ENCODE peak calls at places on chromosomes 4 and X, in eight cellular contexts. One of them, this sample, is unnamed.

GRCh38 chr4:38765391-38765790 is 17.4 kb downstream of the TLR10 start:
- DNase-seq in fibroblast of lung: peak
- DNase-seq in cardiac fibroblast: no peak
- DNase-seq in pancreas: no peak
- DNase-seq in colonic mucosa: no peak
- DNase-seq in left ventricle myocardium inferior: no peak
- DNase-seq in astrocyte of the cerebellum: no peak
- DNase-seq in breast epithelium: no peak
- DNase-seq in this sample: peak

GRCh38 chr4:119209077-119209476 is 3.4 kb upstream of the USP53 start:
- DNase-seq in fibroblast of lung: peak
- DNase-seq in cardiac fibroblast: peak
- DNase-seq in pancreas: no peak
- DNase-seq in colonic mucosa: no peak
- DNase-seq in left ventricle myocardium inferior: no peak
- DNase-seq in astrocyte of the cerebellum: peak
- DNase-seq in breast epithelium: no peak
- DNase-seq in this sample: peak

GRCh38 chr4:153780876-153781275 is 8.0 kb downstream of the SFRP2 start:
- DNase-seq in fibroblast of lung: no peak
- DNase-seq in cardiac fibroblast: no peak
- DNase-seq in pancreas: no peak
- DNase-seq in colonic mucosa: no peak
- DNase-seq in left ventricle myocardium inferior: no peak
- DNase-seq in astrocyte of the cerebellum: no peak
- DNase-seq in breast epithelium: no peak
- DNase-seq in this sample: no peak

GRCh38 chr4:55396305-55397023 is 707 bp downstream of the TMEM165 start:
- DNase-seq in fibroblast of lung: peak
- DNase-seq in cardiac fibroblast: peak
- DNase-seq in pancreas: peak
- DNase-seq in colonic mucosa: peak
- DNase-seq in left ventricle myocardium inferior: peak
- DNase-seq in astrocyte of the cerebellum: no peak
- DNase-seq in breast epithelium: no peak
- DNase-seq in this sample: peak

GRCh38 chrX:13487731-13488505 is 81.5 kb upstream of the EGFL6 start:
- DNase-seq in fibroblast of lung: peak
- DNase-seq in cardiac fibroblast: peak
- DNase-seq in pancreas: no peak
- DNase-seq in colonic mucosa: peak
- DNase-seq in left ventricle myocardium inferior: no peak
- DNase-seq in astrocyte of the cerebellum: peak
- DNase-seq in breast epithelium: no peak
- DNase-seq in this sample: peak

GRCh38 chr4:85127653-85128052 is 161.2 kb upstream of the WDFY3 start:
- DNase-seq in fibroblast of lung: peak
- DNase-seq in cardiac fibroblast: peak
- DNase-seq in pancreas: peak
- DNase-seq in colonic mucosa: no peak
- DNase-seq in left ventricle myocardium inferior: no peak
- DNase-seq in astrocyte of the cerebellum: no peak
- DNase-seq in breast epithelium: no peak
- DNase-seq in this sample: peak

GRCh38 chrX:55201930-55202579 is 18.1 kb upstream of the PAGE5 start:
- DNase-seq in fibroblast of lung: peak
- DNase-seq in cardiac fibroblast: peak
- DNase-seq in pancreas: no peak
- DNase-seq in colonic mucosa: no peak
- DNase-seq in left ventricle myocardium inferior: no peak
- DNase-seq in astrocyte of the cerebellum: no peak
- DNase-seq in breast epithelium: no peak
- DNase-seq in this sample: peak

GRCh38 chr4:1337376-1337831 is 9.6 kb upstream of the UVSSA start:
- DNase-seq in fibroblast of lung: no peak
- DNase-seq in cardiac fibroblast: no peak
- DNase-seq in pancreas: peak
- DNase-seq in colonic mucosa: peak
- DNase-seq in left ventricle myocardium inferior: no peak
- DNase-seq in astrocyte of the cerebellum: no peak
- DNase-seq in breast epithelium: no peak
- DNase-seq in this sample: no peak

GRCh38 chrX:99717716-99718115 is 692.4 kb downstream of the PCDH19 start:
- DNase-seq in fibroblast of lung: no peak
- DNase-seq in cardiac fibroblast: no peak
- DNase-seq in pancreas: no peak
- DNase-seq in colonic mucosa: no peak
- DNase-seq in left ventricle myocardium inferior: no peak
- DNase-seq in astrocyte of the cerebellum: no peak
- DNase-seq in breast epithelium: no peak
- DNase-seq in this sample: no peak

GRCh38 chr4:12963912-12964311 is 520.2 kb downstream of the RAB28 start:
- DNase-seq in fibroblast of lung: no peak
- DNase-seq in cardiac fibroblast: no peak
- DNase-seq in pancreas: no peak
- DNase-seq in colonic mucosa: no peak
- DNase-seq in left ventricle myocardium inferior: no peak
- DNase-seq in astrocyte of the cerebellum: no peak
- DNase-seq in breast epithelium: no peak
- DNase-seq in this sample: no peak

GRCh38 chr4:122508083-122508482 is 51.6 kb upstream of the IL2 start:
- DNase-seq in fibroblast of lung: no peak
- DNase-seq in cardiac fibroblast: no peak
- DNase-seq in pancreas: no peak
- DNase-seq in colonic mucosa: no peak
- DNase-seq in left ventricle myocardium inferior: no peak
- DNase-seq in astrocyte of the cerebellum: no peak
- DNase-seq in breast epithelium: no peak
- DNase-seq in this sample: peak

GRCh38 chrX:22097295-22097694 is 65.2 kb downstream of the PHEX start:
- DNase-seq in fibroblast of lung: peak
- DNase-seq in cardiac fibroblast: peak
- DNase-seq in pancreas: no peak
- DNase-seq in colonic mucosa: no peak
- DNase-seq in left ventricle myocardium inferior: no peak
- DNase-seq in astrocyte of the cerebellum: no peak
- DNase-seq in breast epithelium: no peak
- DNase-seq in this sample: peak

GRCh38 chr4:169404959-169405358 is 134.2 kb upstream of the SH3RF1 start:
- DNase-seq in fibroblast of lung: no peak
- DNase-seq in cardiac fibroblast: peak
- DNase-seq in pancreas: no peak
- DNase-seq in colonic mucosa: no peak
- DNase-seq in left ventricle myocardium inferior: no peak
- DNase-seq in astrocyte of the cerebellum: no peak
- DNase-seq in breast epithelium: no peak
- DNase-seq in this sample: peak

GRCh38 chrX:122835886-122836285 is 348.2 kb upstream of the GRIA3 start:
- DNase-seq in fibroblast of lung: no peak
- DNase-seq in cardiac fibroblast: no peak
- DNase-seq in pancreas: no peak
- DNase-seq in colonic mucosa: no peak
- DNase-seq in left ventricle myocardium inferior: no peak
- DNase-seq in astrocyte of the cerebellum: no peak
- DNase-seq in breast epithelium: no peak
- DNase-seq in this sample: peak

GRCh38 chrX:71910526-71911022 is at the start of gene NHSL2:
- DNase-seq in fibroblast of lung: no peak
- DNase-seq in cardiac fibroblast: no peak
- DNase-seq in pancreas: no peak
- DNase-seq in colonic mucosa: no peak
- DNase-seq in left ventricle myocardium inferior: peak
- DNase-seq in astrocyte of the cerebellum: no peak
- DNase-seq in breast epithelium: no peak
- DNase-seq in this sample: no peak

GRCh38 chr4:169620846-169621228 is 459 bp downstream of the CLCN3 start:
- DNase-seq in fibroblast of lung: no peak
- DNase-seq in cardiac fibroblast: peak
- DNase-seq in pancreas: no peak
- DNase-seq in colonic mucosa: peak
- DNase-seq in left ventricle myocardium inferior: no peak
- DNase-seq in astrocyte of the cerebellum: no peak
- DNase-seq in breast epithelium: no peak
- DNase-seq in this sample: no peak

GRCh38 chr4:95428216-95429085 is 120.3 kb downstream of the UNC5C start:
- DNase-seq in fibroblast of lung: peak
- DNase-seq in cardiac fibroblast: peak
- DNase-seq in pancreas: no peak
- DNase-seq in colonic mucosa: no peak
- DNase-seq in left ventricle myocardium inferior: no peak
- DNase-seq in astrocyte of the cerebellum: peak
- DNase-seq in breast epithelium: no peak
- DNase-seq in this sample: no peak

GRCh38 chr4:16157609-16158503 is 68.4 kb downstream of the TAPT1 start:
- DNase-seq in fibroblast of lung: no peak
- DNase-seq in cardiac fibroblast: peak
- DNase-seq in pancreas: no peak
- DNase-seq in colonic mucosa: peak
- DNase-seq in left ventricle myocardium inferior: no peak
- DNase-seq in astrocyte of the cerebellum: no peak
- DNase-seq in breast epithelium: no peak
- DNase-seq in this sample: no peak

GRCh38 chr4:19651481-19651880 is 600.2 kb upstream of the SLIT2 start:
- DNase-seq in fibroblast of lung: no peak
- DNase-seq in cardiac fibroblast: no peak
- DNase-seq in pancreas: no peak
- DNase-seq in colonic mucosa: no peak
- DNase-seq in left ventricle myocardium inferior: no peak
- DNase-seq in astrocyte of the cerebellum: no peak
- DNase-seq in breast epithelium: no peak
- DNase-seq in this sample: no peak

DNA sequence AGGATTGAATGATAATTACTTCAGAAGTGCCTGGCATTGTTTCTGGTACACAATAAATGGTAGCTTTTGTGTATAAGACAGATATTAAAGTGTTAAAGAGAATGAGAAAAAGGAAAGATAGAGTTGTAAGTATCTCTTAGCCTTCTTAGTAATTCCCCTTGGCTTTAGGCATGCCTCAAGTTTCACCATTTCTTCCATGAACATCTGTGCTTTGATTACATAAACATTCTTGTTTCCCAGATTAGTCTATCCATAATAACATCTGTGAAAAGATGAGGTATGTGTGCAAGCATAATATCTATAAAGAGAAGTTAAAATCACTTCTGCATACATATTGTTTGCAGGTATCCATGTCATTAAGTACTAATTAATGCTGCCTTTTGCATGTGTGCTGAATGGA is 230.9 kb upstream of the TEX13A start:
- DNase-seq in fibroblast of lung: peak
- DNase-seq in cardiac fibroblast: no peak
- DNase-seq in pancreas: no peak
- DNase-seq in colonic mucosa: no peak
- DNase-seq in left ventricle myocardium inferior: no peak
- DNase-seq in astrocyte of the cerebellum: no peak
- DNase-seq in breast epithelium: no peak
- DNase-seq in this sample: no peak
- TF ChIP-seq CTCF in fibroblast of lung: no peak
- TF ChIP-seq CTCF in cardiac fibroblast: no peak
- TF ChIP-seq CTCF in pancreas: no peak
- TF ChIP-seq CTCF in colonic mucosa: no peak
- TF ChIP-seq CTCF in left ventricle myocardium inferior: no peak
- TF ChIP-seq CTCF in astrocyte of the cerebellum: no peak
- TF ChIP-seq CTCF in breast epithelium: no peak
- TF ChIP-seq CTCF in this sample: no peak

DNA sequence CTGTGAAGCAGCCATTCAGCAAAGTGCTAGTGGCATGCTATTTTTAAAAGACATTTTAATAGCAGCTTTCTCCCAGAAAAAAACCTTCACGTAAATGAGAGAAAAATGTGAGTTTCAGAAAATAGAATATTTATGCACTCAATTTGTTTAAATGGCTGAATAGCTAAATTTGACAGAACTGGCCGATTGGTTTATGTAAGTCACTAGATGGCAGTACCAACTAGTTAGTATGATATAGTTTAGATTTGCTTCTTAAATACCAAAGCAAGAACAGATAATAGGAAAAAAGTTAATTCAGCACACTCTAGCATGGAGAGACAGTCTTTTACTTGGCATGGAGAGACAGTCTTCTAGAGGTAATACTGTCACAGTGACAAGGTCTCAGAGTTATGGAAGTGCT is 250.1 kb downstream of the SNCA start:
- DNase-seq in fibroblast of lung: peak
- DNase-seq in cardiac fibroblast: peak
- DNase-seq in pancreas: no peak
- DNase-seq in colonic mucosa: no peak
- DNase-seq in left ventricle myocardium inferior: no peak
- DNase-seq in astrocyte of the cerebellum: no peak
- DNase-seq in breast epithelium: no peak
- DNase-seq in this sample: peak
- TF ChIP-seq CTCF in fibroblast of lung: peak
- TF ChIP-seq CTCF in cardiac fibroblast: peak
- TF ChIP-seq CTCF in pancreas: no peak
- TF ChIP-seq CTCF in colonic mucosa: no peak
- TF ChIP-seq CTCF in left ventricle myocardium inferior: peak
- TF ChIP-seq CTCF in astrocyte of the cerebellum: peak
- TF ChIP-seq CTCF in breast epithelium: no peak
- TF ChIP-seq CTCF in this sample: peak

GRCh38 chr4:8308856-8309771 is 39.6 kb downstream of the HTRA3 start:
- DNase-seq in fibroblast of lung: peak
- DNase-seq in cardiac fibroblast: peak
- DNase-seq in pancreas: peak
- DNase-seq in colonic mucosa: peak
- DNase-seq in left ventricle myocardium inferior: peak
- DNase-seq in astrocyte of the cerebellum: no peak
- DNase-seq in breast epithelium: peak
- DNase-seq in this sample: no peak
- TF ChIP-seq CTCF in fibroblast of lung: peak
- TF ChIP-seq CTCF in cardiac fibroblast: no peak
- TF ChIP-seq CTCF in pancreas: no peak
- TF ChIP-seq CTCF in colonic mucosa: no peak
- TF ChIP-seq CTCF in left ventricle myocardium inferior: peak
- TF ChIP-seq CTCF in astrocyte of the cerebellum: no peak
- TF ChIP-seq CTCF in breast epithelium: no peak
- TF ChIP-seq CTCF in this sample: no peak

DNA sequence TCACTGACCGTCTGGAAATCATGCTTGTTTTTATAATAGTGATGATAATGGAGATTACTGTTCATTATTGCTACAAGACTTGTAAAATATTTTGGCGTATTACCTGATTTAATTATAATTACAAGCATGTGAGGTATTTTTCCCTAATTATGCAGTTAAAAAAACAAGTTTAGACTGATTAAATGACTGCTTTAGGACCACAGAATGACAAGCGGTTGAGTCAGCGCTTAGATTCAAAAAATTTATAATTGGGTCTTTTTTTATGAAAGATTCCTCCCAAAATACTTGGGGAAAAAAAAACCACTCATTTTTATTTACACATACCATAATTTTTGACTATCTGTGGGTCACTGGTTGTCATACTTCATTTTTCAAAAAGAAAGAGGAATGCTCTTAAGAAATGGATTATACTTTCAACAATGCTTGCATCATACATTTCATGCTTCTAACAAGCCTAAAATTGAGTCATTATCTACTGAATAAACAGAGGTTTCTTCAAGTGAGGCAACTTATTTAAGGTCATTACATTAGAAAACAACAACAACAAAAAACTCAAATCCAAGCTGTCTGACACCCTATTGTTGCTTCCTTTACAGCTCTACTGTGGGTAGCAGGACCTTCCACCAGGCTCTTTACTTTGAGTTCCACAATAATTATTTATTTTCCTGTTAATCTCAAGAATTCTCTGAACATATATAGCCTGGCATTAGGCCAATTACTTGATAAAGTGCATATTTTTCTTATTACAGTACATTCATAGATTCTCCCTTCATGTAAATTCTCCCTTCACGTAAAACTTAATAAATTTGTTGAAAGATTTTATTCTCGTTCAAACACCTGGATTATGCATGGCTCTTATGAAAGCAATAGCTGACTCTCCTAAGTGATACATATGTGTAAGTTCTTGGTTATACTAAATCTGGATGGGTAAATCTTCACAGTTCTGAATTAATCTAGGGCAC is 445.4 kb downstream of the PCDH10 start:
- DNase-seq in fibroblast of lung: peak
- DNase-seq in cardiac fibroblast: peak
- DNase-seq in pancreas: no peak
- DNase-seq in colonic mucosa: no peak
- DNase-seq in left ventricle myocardium inferior: no peak
- DNase-seq in astrocyte of the cerebellum: peak
- DNase-seq in breast epithelium: no peak
- DNase-seq in this sample: peak
- TF ChIP-seq CTCF in fibroblast of lung: no peak
- TF ChIP-seq CTCF in cardiac fibroblast: no peak
- TF ChIP-seq CTCF in pancreas: no peak
- TF ChIP-seq CTCF in colonic mucosa: no peak
- TF ChIP-seq CTCF in left ventricle myocardium inferior: no peak
- TF ChIP-seq CTCF in astrocyte of the cerebellum: no peak
- TF ChIP-seq CTCF in breast epithelium: no peak
- TF ChIP-seq CTCF in this sample: no peak